ENCODE peak calls at places on chromosomes 3 and 15, in nine cellular contexts. B is H9, N is A549, V is brain microvascular endothelial cell, Z is heart left ventricle, R is H1, W is stomach, L is ovary, J is adrenal gland. K is an unnamed sample.
A peak's percentile ranks its signal among the peaks of the same experiment; 100 is the strongest.

GRCh38 chr3:81041331-81041730 is 720.1 kb downstream of the GBE1 start:
- DNase-seq in B (no peak), N (no peak), V (no peak), Z (no peak), R (no peak), W (no peak), L (no peak), J (no peak), K (no peak)

GRCh38 chr3:67241084-67241483 is 243.0 kb downstream of the KBTBD8 start:
- DNase-seq in B (no peak), N (no peak), V (no peak), Z (no peak), R (no peak), W (no peak), L (no peak), J (no peak), K (no peak)

GRCh38 chr3:126153695-126154360 is 26.6 kb downstream of the ALDH1L1 start:
- DNase-seq in B (no peak), N (no peak), V (no peak), Z (no peak), R (no peak), W (no peak), L (no peak), J (peak; percentile 23), K (no peak)

GRCh38 chr3:156675744-156676466 is 1.5 kb downstream of the TIPARP start:
- DNase-seq in B (no peak), N (peak; percentile 75), V (peak; percentile 91), Z (peak; percentile 15), R (no peak), W (peak; percentile 31), L (peak; percentile 17), J (peak; percentile 74), K (peak; percentile 74)

GRCh38 chr3:16388850-16389411 is 123.9 kb downstream of the OXNAD1 start:
- DNase-seq in B (no peak), N (no peak), V (no peak), Z (no peak), R (no peak), W (no peak), L (no peak), J (no peak), K (no peak)

GRCh38 chr3:183265157-183265642 is 12.1 kb downstream of the B3GNT5 start:
- DNase-seq in B (peak; percentile 71), N (no peak), V (peak; percentile 57), Z (peak; percentile 48), R (no peak), W (no peak), L (no peak), J (peak; percentile 67), K (no peak)

GRCh38 chr3:188546835-188547670 is 393.1 kb downstream of the LPP start:
- DNase-seq in B (no peak), N (peak; percentile 69), V (peak; percentile 37), Z (no peak), R (no peak), W (no peak), L (no peak), J (no peak), K (no peak)

GRCh38 chr3:10081871-10082270 is 26.2 kb downstream of the FANCD2OS start:
- DNase-seq in B (no peak), N (no peak), V (no peak), Z (no peak), R (no peak), W (no peak), L (no peak), J (no peak), K (no peak)

GRCh38 chr3:31536417-31536991 is 3.8 kb downstream of the STT3B start:
- DNase-seq in B (no peak), N (no peak), V (no peak), Z (no peak), R (no peak), W (no peak), L (no peak), J (no peak), K (no peak)
- H3K27ac ChIP-seq in B (no peak overlapping the region), N (no peak overlapping the region), V (no peak overlapping the region), Z (no peak overlapping the region), R (no peak overlapping the region), W (no peak overlapping the region), L (no peak overlapping the region), J (no peak overlapping the region), K (no peak overlapping the region)

DNA sequence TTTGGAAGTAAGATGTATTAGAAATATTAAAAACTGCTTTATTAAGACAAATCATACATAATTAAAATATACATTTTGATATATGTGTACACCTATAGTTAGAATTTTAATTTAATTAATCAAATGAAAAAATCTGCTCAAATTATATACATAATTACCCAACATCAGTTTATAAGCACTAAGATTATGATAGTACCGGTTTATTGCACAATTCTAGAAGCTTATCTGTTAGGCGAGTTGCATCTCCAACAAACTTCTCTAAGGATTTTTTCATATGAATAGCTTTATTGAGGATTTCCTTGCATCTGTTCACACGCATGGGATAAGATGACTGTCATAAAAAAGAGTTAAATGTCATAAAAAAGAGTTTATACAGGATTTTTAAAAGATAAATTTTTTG is 19.9 kb upstream of the XRN1 start:
- DNase-seq in B (no peak), N (no peak), V (no peak), Z (no peak), R (no peak), W (no peak), L (no peak), J (no peak), K (no peak)
- TF ChIP-seq CTCF in B (no peak), N (no peak), V (no peak), Z (no peak), R (no peak), W (no peak), L (no peak), J (no peak), K (no peak)

GRCh38 chr3:191300422-191300821 is 28.8 kb upstream of the CCDC50 start:
- DNase-seq in B (no peak), N (no peak), V (no peak), Z (no peak), R (no peak), W (no peak), L (no peak), J (no peak), K (no peak)

GRCh38 chr3:191301017-191301416 is 28.2 kb upstream of the CCDC50 start:
- DNase-seq in B (no peak), N (no peak), V (no peak), Z (no peak), R (no peak), W (no peak), L (no peak), J (no peak), K (no peak)

GRCh38 chr3:191303596-191303995 is 25.6 kb upstream of the CCDC50 start:
- DNase-seq in B (no peak), N (no peak), V (no peak), Z (no peak), R (no peak), W (no peak), L (no peak), J (no peak), K (no peak)

GRCh38 chr3:191302451-191302850 is 26.7 kb upstream of the CCDC50 start:
- DNase-seq in B (no peak), N (no peak), V (no peak), Z (no peak), R (no peak), W (no peak), L (no peak), J (no peak), K (no peak)

DNA sequence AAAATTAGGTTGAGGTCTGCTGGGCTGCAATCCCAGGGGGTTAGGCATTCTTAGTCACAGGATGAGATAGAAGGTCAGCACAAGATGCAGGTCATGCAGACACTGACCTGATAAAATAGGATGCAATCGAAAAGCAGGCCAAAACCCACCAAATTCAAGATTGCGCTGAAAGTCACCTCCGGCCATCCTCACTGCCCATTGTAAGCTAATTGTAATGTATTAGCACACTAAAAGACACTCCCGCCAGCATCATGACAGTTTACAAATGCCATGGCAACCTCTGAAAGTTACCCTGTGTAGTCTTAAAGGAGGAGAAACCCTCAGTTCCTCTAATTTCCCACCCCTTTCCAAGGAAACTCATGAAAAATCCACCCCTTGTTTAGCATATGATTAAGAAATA is 27.2 kb upstream of the CCDC50 start:
- DNase-seq in B (peak; percentile 57), N (no peak), V (no peak), Z (no peak), R (peak; percentile 3), W (no peak), L (no peak), J (no peak), K (no peak)
- H3K27ac ChIP-seq in B (no peak overlapping the region), N (no peak overlapping the region), V (no peak overlapping the region), Z (no peak overlapping the region), R (no peak overlapping the region), W (no peak overlapping the region), L (no peak overlapping the region), J (no peak overlapping the region), K (no peak overlapping the region)

GRCh38 chr15:25450163-25450562 is 11.3 kb upstream of the UBE3A start:
- DNase-seq in B (no peak), N (no peak), V (no peak), Z (no peak), R (no peak), W (no peak), L (no peak), J (no peak), K (no peak)
- TF ChIP-seq CTCF in B (no peak), N (no peak), V (no peak), Z (no peak), R (no peak), W (no peak), L (no peak), J (no peak), K (no peak)

GRCh38 chr15:48733615-48734014 is 77.3 kb downstream of the CEP152 start:
- DNase-seq in B (no peak), N (no peak), V (no peak), Z (no peak), R (no peak), W (no peak), L (no peak), J (no peak), K (no peak)

GRCh38 chr15:48730506-48730905 is 80.4 kb downstream of the CEP152 start:
- DNase-seq in B (no peak), N (no peak), V (no peak), Z (no peak), R (no peak), W (no peak), L (no peak), J (no peak), K (no peak)
- H3K27ac ChIP-seq in B (no peak overlapping the region), N (no peak overlapping the region), V (no peak overlapping the region), Z (no peak overlapping the region), R (no peak overlapping the region), W (no peak overlapping the region), L (no peak overlapping the region), J (no peak overlapping the region), K (no peak overlapping the region)

GRCh38 chr3:86245360-86245759 is 745.6 kb downstream of the VGLL3 start:
- DNase-seq in B (no peak), N (no peak), V (no peak), Z (no peak), R (no peak), W (no peak), L (no peak), J (no peak), K (no peak)
- TF ChIP-seq CTCF in B (peak; percentile 80), N (peak; percentile 47), V (peak; percentile 44), Z (no peak), R (peak; percentile 47), W (no peak), L (no peak), J (no peak), K (no peak)

DNA sequence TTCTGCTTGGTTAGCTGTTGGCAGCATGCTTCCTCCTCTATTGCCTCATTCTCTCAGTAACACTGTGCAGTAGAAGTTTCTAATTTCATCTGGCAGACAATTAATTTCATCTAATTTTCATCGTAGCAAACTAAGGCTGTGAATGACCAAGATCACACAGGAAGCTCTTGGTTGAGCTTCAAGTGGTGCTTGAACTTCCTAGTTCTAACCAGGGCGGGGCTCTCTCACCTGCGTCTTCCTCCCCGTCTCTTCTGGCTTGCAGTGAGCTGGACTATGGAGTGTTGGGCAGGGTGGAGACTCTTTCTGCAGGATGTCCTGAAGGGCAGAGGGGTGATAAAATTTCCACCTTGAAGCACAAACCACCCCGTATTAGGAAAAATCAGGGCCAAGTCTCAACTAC is 2.0 kb upstream of the IL16 start:
- DNase-seq in B (no peak), N (no peak), V (no peak), Z (no peak), R (no peak), W (no peak), L (no peak), J (no peak), K (peak; percentile 26)
- H3K27ac ChIP-seq in B (no peak overlapping the region), N (no peak overlapping the region), V (no peak overlapping the region), Z (no peak overlapping the region), R (no peak overlapping the region), W (no peak overlapping the region), L (no peak overlapping the region), J (no peak overlapping the region), K (peak overlapping the region; percentile 45)